ENCODE peak calls at places on chromosomes 6 and 20, in seven cellular contexts. A is left lung, X is thoracic aorta, S is cardiac muscle cell, U is nephron progenitor cell, T is GM10248, M is transverse colon. R is an unnamed sample.

GRCh38 chr6:49522710-49523593 is 23.2 kb downstream of the GLYATL3 start:
- DNase-seq in S (no peak), T (no peak), X (no peak), A (no peak), U (no peak), M (peak; percentile 15), R (no peak)

GRCh38 chr20:2814587-2815051 is at the start of gene C20orf141:
- DNase-seq in S (peak; percentile 98), M (peak; percentile 27), T (no peak), X (no peak), U (no peak), A (no peak), R (no peak)

GRCh38 chr20:46021361-46022359 is 7.4 kb upstream of the SLC12A5 start:
- DNase-seq in S (peak; percentile 23), X (no peak), A (peak; percentile 85), U (peak; percentile 98), M (peak; percentile 46), T (peak; percentile 78), R (peak; percentile 99)

GRCh38 chr20:25378189-25378883 is 12.3 kb downstream of the ABHD12 start:
- DNase-seq in A (no peak), S (no peak), M (no peak), T (no peak), U (no peak), X (no peak), R (no peak)

GRCh38 chr6:145491126-145491525 is 244.2 kb downstream of the EPM2A start:
- DNase-seq in A (no peak), M (no peak), X (no peak), U (no peak), S (no peak), T (no peak), R (no peak)

GRCh38 chr6:148251286-148251685 is 91.4 kb upstream of the SASH1 start:
- DNase-seq in A (no peak), U (no peak), S (peak; percentile 80), X (no peak), T (peak; percentile 16), M (no peak), R (no peak)

GRCh38 chr20:45963059-45964011 is 8.7 kb downstream of the ZNF335 start:
- DNase-seq in U (no peak), X (no peak), T (no peak), S (peak; percentile 59), M (no peak), A (no peak), R (no peak)

GRCh38 chr20:23257106-23257761 is 93.4 kb upstream of the NXT1 start:
- DNase-seq in M (no peak), X (no peak), S (peak; percentile 32), U (peak; percentile 23), T (no peak), A (no peak), R (no peak)

GRCh38 chr6:16320533-16321340 is 82.3 kb downstream of the GMPR start:
- DNase-seq in M (no peak), T (no peak), U (no peak), A (no peak), S (peak; percentile 58), X (no peak), R (no peak)

GRCh38 chr20:709421-709820 is 33.8 kb upstream of the SCRT2 start:
- DNase-seq in U (no peak), S (peak; percentile 8), M (no peak), X (no peak), A (no peak), T (no peak), R (no peak)

GRCh38 chr20:50330504-50331313 is 140.1 kb downstream of the CEBPB start:
- DNase-seq in X (no peak), T (no peak), U (no peak), S (peak; percentile 82), A (no peak), M (peak; percentile 41), R (no peak)

GRCh38 chr20:17504326-17504897 is 26.8 kb downstream of the BFSP1 start:
- DNase-seq in X (no peak), S (no peak), A (no peak), U (peak; percentile 10), M (no peak), T (no peak), R (no peak)

GRCh38 chr6:158460602-158461092 is 99.2 kb upstream of the TMEM181 start:
- DNase-seq in X (no peak), A (no peak), U (no peak), T (no peak), S (peak; percentile 33), M (no peak), R (no peak)

GRCh38 chr6:11750682-11751081 is 27.9 kb downstream of the ADTRP start:
- DNase-seq in M (peak; percentile 70), X (no peak), U (no peak), T (no peak), A (no peak), S (no peak), R (no peak)

GRCh38 chr20:19506021-19506420 is 252.0 kb upstream of the RIN2 start:
- DNase-seq in M (no peak), U (no peak), A (no peak), S (no peak), T (no peak), X (no peak), R (no peak)

GRCh38 chr20:32970973-32971300 is 33.3 kb downstream of the SUN5 start:
- DNase-seq in U (no peak), T (no peak), A (no peak), X (no peak), M (no peak), S (no peak), R (no peak)

GRCh38 chr6:144151010-144151727 is 852 bp downstream of the STX11 start:
- DNase-seq in S (no peak), U (no peak), X (no peak), A (no peak), M (peak; percentile 28), T (peak; percentile 63), R (peak; percentile 7)
- TF ChIP-seq CTCF in S (no peak), U (peak; percentile 7), X (no peak), A (no peak), M (no peak), T (no peak), R (no peak)

DNA sequence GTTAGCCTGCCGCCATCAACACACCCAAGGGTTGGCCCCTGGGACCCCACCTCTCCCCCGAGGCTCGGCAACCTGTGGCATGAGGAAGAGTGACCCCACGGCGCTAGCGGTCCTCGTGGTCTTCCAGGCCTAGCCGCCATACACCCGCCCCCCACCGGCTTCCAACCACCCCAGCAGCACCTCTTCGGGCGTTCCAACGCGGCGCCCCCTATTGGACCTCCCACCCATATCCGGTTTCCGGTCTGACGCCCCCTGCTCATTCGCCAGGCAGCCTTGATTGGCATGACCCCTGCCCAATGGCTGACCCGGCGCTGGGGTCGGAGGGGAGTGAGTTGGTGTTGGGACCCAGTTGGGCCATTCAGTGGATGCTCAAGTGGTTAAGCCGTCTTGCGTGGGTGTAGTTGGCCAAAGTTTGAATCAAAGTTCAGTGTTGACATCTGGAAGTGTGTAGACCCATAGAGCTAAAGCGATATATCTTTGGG is at the start of gene GNAS-AS1:
- DNase-seq in S (peak; percentile 93), A (peak; percentile 84), T (peak; percentile 94), U (peak; percentile 91), M (peak; percentile 81), X (no peak), R (peak; percentile 86)
- TF ChIP-seq CTCF in S (no peak), A (no peak), T (peak; percentile 9), U (no peak), M (no peak), X (no peak), R (peak; percentile 45)

GRCh38 chr6:27562027-27562410 is 89.1 kb upstream of the ZNF184 start:
- DNase-seq in X (no peak), S (no peak), U (no peak), M (no peak), T (no peak), A (no peak), R (no peak)

GRCh38 chr6:27568226-27568889 is 95.5 kb upstream of the ZNF184 start:
- DNase-seq in M (no peak), X (no peak), T (no peak), S (no peak), A (no peak), U (no peak), R (no peak)

GRCh38 chr6:27565839-27566779 is 93.2 kb upstream of the ZNF184 start:
- DNase-seq in A (no peak), S (no peak), U (peak; percentile 38), X (no peak), T (no peak), M (no peak), R (no peak)
- TF ChIP-seq CTCF in A (no peak), S (no peak), U (peak; percentile 40), X (no peak), T (peak; percentile 1), M (no peak), R (peak; percentile 33)

GRCh38 chr6:161191671-161192070 is 82.2 kb downstream of the AGPAT4 start:
- DNase-seq in X (no peak), T (no peak), U (no peak), M (no peak), S (no peak), A (no peak), R (no peak)

GRCh38 chr6:161195418-161195817 is 78.4 kb downstream of the AGPAT4 start:
- DNase-seq in A (no peak), U (no peak), X (no peak), M (no peak), T (no peak), S (no peak), R (no peak)

GRCh38 chr6:161194374-161194773 is 79.5 kb downstream of the AGPAT4 start:
- DNase-seq in A (no peak), M (no peak), U (no peak), T (no peak), X (no peak), S (no peak), R (no peak)

GRCh38 chr6:161189891-161190290 is 84.0 kb downstream of the AGPAT4 start:
- DNase-seq in M (no peak), S (no peak), T (no peak), U (no peak), A (no peak), X (no peak), R (no peak)

GRCh38 chr6:161192636-161193411 is 81.0 kb downstream of the AGPAT4 start:
- DNase-seq in X (no peak), S (no peak), U (no peak), A (no peak), T (no peak), M (no peak), R (no peak)
- TF ChIP-seq CTCF in X (no peak), S (no peak), U (no peak), A (no peak), T (no peak), M (no peak), R (no peak)

DNA sequence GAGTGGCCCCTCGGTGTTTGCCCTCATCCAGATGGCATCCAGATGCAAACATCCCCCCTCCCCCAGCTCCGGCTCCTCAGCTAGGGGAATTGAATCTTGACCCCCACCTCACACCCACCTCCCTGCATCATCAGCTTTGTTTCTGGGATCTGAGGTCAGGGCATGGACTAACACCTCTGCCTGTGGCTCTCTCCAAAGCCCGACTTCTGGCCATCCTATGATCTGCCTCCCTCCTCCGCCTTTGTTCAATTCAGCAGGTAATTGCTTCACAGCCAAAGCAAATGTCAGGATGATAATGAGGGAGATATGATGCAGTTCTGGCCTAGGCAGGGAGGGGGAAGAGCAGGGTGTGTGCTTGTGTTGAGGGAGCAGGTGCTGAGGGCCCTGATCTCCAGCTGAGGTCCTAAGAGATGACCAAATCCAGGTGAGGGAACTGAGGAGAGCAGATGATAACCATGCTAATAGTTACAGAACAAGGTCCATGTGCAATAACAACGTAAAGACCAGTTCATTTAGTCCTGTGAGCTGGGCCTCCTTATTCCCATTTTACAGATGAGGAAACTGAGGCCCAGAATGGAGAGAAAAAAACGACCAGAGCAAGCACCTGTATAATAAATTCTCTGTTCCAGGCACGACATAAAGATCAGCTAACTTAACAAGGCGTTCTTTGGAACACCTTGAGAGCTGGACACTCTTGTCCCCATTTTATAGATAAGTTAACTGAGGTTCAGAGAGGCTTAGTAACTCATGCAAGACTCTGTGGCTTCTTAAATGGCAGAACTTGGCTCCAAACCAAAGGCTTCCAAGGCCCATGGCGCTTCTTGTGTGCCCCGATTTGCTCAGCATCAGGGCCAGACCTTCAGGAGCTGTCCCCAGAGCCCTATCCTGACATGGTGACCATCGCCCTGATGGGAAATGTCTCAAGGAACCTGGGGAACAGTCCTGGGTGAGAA is 141.9 kb downstream of the VEGFA start:
- DNase-seq in S (no peak), M (no peak), U (no peak), X (no peak), A (no peak), T (no peak), R (no peak)
- TF ChIP-seq CTCF in S (no peak), M (no peak), U (no peak), X (no peak), A (no peak), T (no peak), R (no peak)